ENCODE peak calls at places on chromosomes 7 and 10, in eight cellular contexts. M is AG04450, L is SK-N-SH, E is T-helper 9 cell, A is GM13977, C is fibroblast of lung, F is mesothelial cell of epicardium, U is cardiac fibroblast. B is an unnamed sample.
A peak's percentile ranks its signal among the peaks of the same experiment; 100 is the strongest.

GRCh38 chr7:94418851-94419250 is 24.2 kb downstream of the COL1A2 start:
- DNase-seq in M (no peak), L (no peak), E (no peak), A (no peak), C (no peak), F (no peak), U (no peak), B (no peak)

GRCh38 chr10:88981435-88981834 is 9.2 kb upstream of the FAS start:
- DNase-seq in M (no peak), L (no peak), E (no peak), A (no peak), C (no peak), F (no peak), U (no peak), B (no peak)

GRCh38 chr7:98202367-98203195 is 8.7 kb upstream of the BHLHA15 start:
- DNase-seq in M (no peak), L (no peak), E (peak; percentile 22), A (peak; percentile 92), C (no peak), F (no peak), U (no peak), B (no peak)

GRCh38 chr10:47015404-47015803 is 104.2 kb downstream of the PTPN20 start:
- DNase-seq in M (no peak), L (no peak), E (no peak), A (no peak), C (no peak), F (no peak), U (no peak), B (no peak)

GRCh38 chr7:140661124-140661523 is 11.6 kb upstream of the ADCK2 start:
- DNase-seq in M (no peak), L (no peak), E (no peak), A (no peak), C (no peak), F (no peak), U (no peak), B (no peak)

GRCh38 chr7:103447073-103447960 is 1.3 kb upstream of the SLC26A5 start:
- DNase-seq in M (peak; percentile 0), L (peak; percentile 86), E (peak; percentile 7), A (peak; percentile 69), C (peak; percentile 31), F (no peak), U (peak; percentile 67), B (peak; percentile 76)

GRCh38 chr7:75772081-75773077 is at the start of gene CCL26:
- DNase-seq in M (peak; percentile 33), L (no peak), E (no peak), A (no peak), C (peak; percentile 94), F (no peak), U (peak; percentile 73), B (no peak)

GRCh38 chr10:18777258-18777657 is 118.0 kb downstream of the ARL5B start:
- DNase-seq in M (no peak), L (no peak), E (no peak), A (no peak), C (no peak), F (no peak), U (no peak), B (no peak)

GRCh38 chr10:77505431-77506334 is 131.9 kb downstream of the KCNMA1 start:
- DNase-seq in M (peak; percentile 65), L (no peak), E (no peak), A (no peak), C (peak; percentile 96), F (no peak), U (peak; percentile 88), B (no peak)

GRCh38 chr10:69100136-69100872 is 12.4 kb downstream of the SRGN start:
- DNase-seq in M (no peak), L (no peak), E (no peak), A (no peak), C (no peak), F (no peak), U (no peak), B (no peak)

GRCh38 chr10:118918116-118918515 is 111.4 kb upstream of the NANOS1 start:
- DNase-seq in M (no peak), L (no peak), E (no peak), A (no peak), C (no peak), F (no peak), U (no peak), B (no peak)

GRCh38 chr10:34006471-34006870 is 672.0 kb upstream of the NRP1 start:
- DNase-seq in M (no peak), L (no peak), E (no peak), A (no peak), C (no peak), F (no peak), U (no peak), B (no peak)

B was measured in BE2C.